ENCODE peak calls at places on chromosomes 7 and 10, in five cellular contexts. B is GM06990; D is vagina; T is cardiac fibroblast; M is CD4-positive, alpha-beta memory T cell. Q is an unnamed sample.

GRCh38 chr7:2654059-2654458 is 22.3 kb downstream of the TTYH3 start:
- DNase-seq in B (no peak), D (no peak), T (no peak), M (no peak), Q (no peak)

GRCh38 chr10:34491666-34492065 is 323.4 kb downstream of the PARD3 start:
- DNase-seq in B (no peak), D (no peak), T (no peak), M (no peak), Q (no peak)

GRCh38 chr10:3312403-3312802 is 139.8 kb upstream of the PITRM1 start:
- DNase-seq in B (no peak), D (no peak), T (no peak), M (no peak), Q (no peak)

GRCh38 chr7:104971290-104972071 is 42.5 kb upstream of the KMT2E start:
- DNase-seq in B (no peak), D (no peak), T (peak), M (no peak), Q (peak)

GRCh38 chr10:51436805-51437204 is 262.6 kb downstream of the CSTF2T start:
- DNase-seq in B (no peak), D (no peak), T (no peak), M (no peak), Q (no peak)

GRCh38 chr7:73606801-73607691 is 17.3 kb downstream of the MLXIPL start:
- DNase-seq in B (peak), D (no peak), T (peak), M (peak), Q (no peak)

GRCh38 chr10:14382022-14382421 is 51.3 kb upstream of the FRMD4A start:
- DNase-seq in B (no peak), D (no peak), T (peak), M (peak), Q (no peak)

GRCh38 chr7:136807598-136807997 is 60.9 kb upstream of the CHRM2 start:
- DNase-seq in B (no peak), D (no peak), T (no peak), M (no peak), Q (no peak)

GRCh38 chr7:33646166-33646565 is 259.2 kb upstream of the BMPER start:
- DNase-seq in B (no peak), D (no peak), T (no peak), M (no peak), Q (no peak)

GRCh38 chr7:33645096-33645495 is 260.2 kb upstream of the BMPER start:
- DNase-seq in B (no peak), D (no peak), T (no peak), M (no peak), Q (peak)

GRCh38 chr7:33643497-33643896 is 261.8 kb upstream of the BMPER start:
- DNase-seq in B (no peak), D (no peak), T (no peak), M (no peak), Q (no peak)

GRCh38 chr7:33642312-33642711 is 263.0 kb upstream of the BMPER start:
- DNase-seq in B (no peak), D (no peak), T (no peak), M (no peak), Q (no peak)

GRCh38 chr7:33644489-33644888 is 260.9 kb upstream of the BMPER start:
- DNase-seq in B (no peak), D (no peak), T (no peak), M (no peak), Q (no peak)
- H3K4me3 ChIP-seq in B (no peak), D (no peak), T (no peak), M (no peak), Q (no peak)

DNA sequence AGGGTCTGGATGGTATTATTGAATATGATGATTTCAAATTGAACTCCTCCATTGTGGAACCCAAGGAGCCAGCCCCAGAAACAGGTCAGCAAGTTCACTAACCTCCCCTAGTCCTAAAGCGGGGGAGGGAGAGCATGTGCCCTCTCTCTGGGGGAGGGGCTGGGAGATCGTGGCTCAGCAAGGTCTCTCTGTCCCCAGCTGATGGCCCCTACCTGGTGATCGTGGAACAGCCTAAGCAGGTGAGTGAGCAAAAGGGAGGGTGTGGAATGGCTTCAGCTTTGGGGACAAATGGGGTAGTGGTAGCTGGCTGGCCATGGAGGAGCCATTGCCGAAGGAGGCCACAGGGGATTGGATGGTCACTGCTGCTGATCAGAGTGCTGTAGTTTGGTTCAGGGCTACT is 746 bp downstream of the NFKB2 start:
- DNase-seq in B (no peak), D (no peak), T (no peak), M (no peak), Q (no peak)
- H3K4me3 ChIP-seq in B (peak), D (peak), T (peak), M (peak), Q (peak)

GRCh38 chr7:90473819-90474218 is 4.4 kb downstream of the PTTG1IP2 start:
- DNase-seq in B (no peak), D (no peak), T (peak), M (no peak), Q (peak)
- H3K4me3 ChIP-seq in B (no peak), D (no peak), T (no peak), M (no peak), Q (no peak)

DNA sequence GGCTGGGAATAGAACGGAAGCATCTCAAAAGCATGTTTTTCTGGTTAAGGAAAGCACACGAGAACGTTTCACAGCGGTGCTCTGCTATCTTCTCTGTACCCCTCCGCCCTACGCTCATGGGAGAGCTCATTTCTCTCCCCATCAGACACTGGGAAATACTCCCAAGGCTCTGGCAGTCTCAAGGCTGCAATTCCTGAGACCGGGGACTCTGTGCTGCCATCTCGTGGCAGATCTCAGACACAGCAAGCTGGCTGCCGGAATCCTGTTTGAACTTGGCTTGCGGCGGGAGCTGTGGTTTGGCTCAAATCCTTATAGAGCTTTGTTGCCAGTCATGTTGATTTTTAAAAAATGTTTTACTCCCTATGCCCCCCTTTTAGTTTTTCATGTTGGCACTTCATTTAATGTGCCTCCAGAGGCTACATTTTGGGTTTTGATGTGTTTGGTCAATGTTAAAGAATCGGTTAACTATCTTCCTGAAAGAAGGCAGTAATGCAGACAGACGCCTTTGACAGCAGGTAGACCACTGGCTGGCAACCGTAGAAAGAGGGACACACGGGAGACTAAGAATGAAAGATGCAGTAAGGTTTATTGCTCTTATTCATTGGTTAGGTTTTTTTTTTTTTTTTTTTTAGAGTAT is 27.6 kb downstream of the BMPER start:
- DNase-seq in B (peak), D (peak), T (peak), M (peak), Q (peak)
- H3K4me3 ChIP-seq in B (no peak), D (peak), T (peak), M (no peak), Q (no peak)

GRCh38 chr10:125641398-125641797 is 41.6 kb downstream of the TEX36 start:
- DNase-seq in B (no peak), D (no peak), T (no peak), M (no peak), Q (peak)

GRCh38 chr10:125640609-125641008 is 42.4 kb downstream of the TEX36 start:
- DNase-seq in B (no peak), D (no peak), T (no peak), M (no peak), Q (no peak)

DNA sequence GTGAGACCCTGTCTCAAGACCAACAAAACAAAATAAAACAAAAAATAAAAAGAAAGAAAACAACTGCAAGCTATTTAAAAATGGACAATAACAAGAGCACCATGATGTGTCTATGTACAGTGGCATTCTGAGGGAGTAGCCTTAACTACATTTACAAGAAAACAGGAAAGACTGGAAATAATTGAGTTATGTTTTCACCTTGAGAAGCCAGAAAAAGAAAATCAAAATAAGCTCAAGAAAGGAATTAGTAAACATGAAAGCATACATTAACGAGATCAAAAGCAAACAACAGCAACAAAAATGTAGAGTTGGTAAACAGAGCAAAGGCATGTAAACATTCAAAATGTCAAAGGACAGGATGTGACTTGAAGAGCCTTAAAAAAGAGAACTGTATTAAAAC is 36.7 kb downstream of the TEX36 start:
- DNase-seq in B (no peak), D (no peak), T (no peak), M (no peak), Q (no peak)
- H3K4me3 ChIP-seq in B (no peak), D (no peak), T (no peak), M (no peak), Q (no peak)

GRCh38 chr10:73730153-73730906 is 13.8 kb upstream of the SEC24C start:
- DNase-seq in B (peak), D (peak), T (peak), M (peak), Q (peak)

GRCh38 chr10:73732426-73732825 is 11.7 kb upstream of the SEC24C start:
- DNase-seq in B (no peak), D (no peak), T (no peak), M (no peak), Q (no peak)

GRCh38 chr10:73734028-73734720 is 10.0 kb upstream of the SEC24C start:
- DNase-seq in B (no peak), D (no peak), T (no peak), M (no peak), Q (no peak)

GRCh38 chr10:73732931-73733623 is 11.1 kb upstream of the SEC24C start:
- DNase-seq in B (no peak), D (no peak), T (no peak), M (no peak), Q (no peak)

GRCh38 chr10:73731588-73732375 is 12.4 kb upstream of the SEC24C start:
- DNase-seq in B (no peak), D (no peak), T (no peak), M (no peak), Q (no peak)
- H3K4me3 ChIP-seq in B (no peak), D (peak), T (peak), M (no peak), Q (no peak)

GRCh38 chr10:127928021-127928806 is 21.3 kb downstream of the PTPRE start:
- DNase-seq in B (no peak), D (no peak), T (peak), M (no peak), Q (peak)
- H3K4me3 ChIP-seq in B (no peak), D (no peak), T (no peak), M (no peak), Q (no peak)

GRCh38 chr7:127692200-127692599 is 40.2 kb downstream of the SND1 start:
- DNase-seq in B (no peak), D (no peak), T (no peak), M (no peak), Q (no peak)

GRCh38 chr7:127690806-127691205 is 38.8 kb downstream of the SND1 start:
- DNase-seq in B (no peak), D (no peak), T (no peak), M (no peak), Q (no peak)

GRCh38 chr7:127689194-127689772 is 37.3 kb downstream of the SND1 start:
- DNase-seq in B (no peak), D (no peak), T (no peak), M (no peak), Q (peak)

DNA sequence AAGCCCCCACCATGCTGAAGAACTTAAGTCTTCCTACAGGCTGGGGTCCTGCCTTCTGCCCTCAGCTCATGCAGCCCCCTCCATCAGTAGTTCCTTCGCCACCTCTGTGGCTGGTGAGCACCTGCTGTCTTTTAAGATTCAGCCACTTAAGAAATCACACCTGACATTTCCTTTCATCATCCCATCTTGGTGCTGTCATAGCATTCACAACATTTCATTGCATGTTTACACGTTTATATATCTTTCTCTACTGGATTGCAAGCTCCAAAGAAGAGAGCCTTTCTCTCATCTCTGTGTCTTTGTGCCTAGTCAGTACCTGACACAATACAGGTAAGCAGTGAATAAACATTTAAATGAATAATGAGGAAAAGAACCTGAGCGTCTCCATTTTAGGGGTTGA is 38.3 kb downstream of the SND1 start:
- DNase-seq in B (no peak), D (no peak), T (no peak), M (no peak), Q (no peak)
- H3K4me3 ChIP-seq in B (no peak), D (no peak), T (no peak), M (no peak), Q (no peak)

GRCh38 chr10:133159611-133159949 is 439 bp upstream of the KNDC1 start:
- DNase-seq in B (no peak), D (no peak), T (no peak), M (no peak), Q (no peak)
- H3K4me3 ChIP-seq in B (no peak), D (peak), T (no peak), M (no peak), Q (no peak)